ENCODE peak calls at places on chromosomes 11 and 22, in nine cellular contexts. K is WTC11; B is stimulated activated CD8-positive, alpha-beta memory T cell treated with anti-CD3 and anti-CD28 coated beads, Interleukin-15, amount 100 ng/mL, for 1 hour; V is SK-N-SH; C is left ventricle myocardium superior; I is NCI-H2081; J is GM18507; Q is stimulated activated CD4-positive, alpha-beta T cell treated with anti-CD3 and anti-CD28 coated beads, Interleukin-1b, Interleukin-23, amount 100 ng/mL, for 1 hour; D is body of pancreas. N is an unnamed sample.

GRCh38 chr11:96074551-96075309 is 150.8 kb upstream of the MTMR2 start:
- DNase-seq in D (no peak), J (no peak), V (peak), Q (no peak), I (no peak), K (no peak), B (no peak), C (no peak), N (no peak)

GRCh38 chr11:130858215-130858614 is 58.1 kb downstream of the SNX19 start:
- DNase-seq in J (no peak), V (peak), D (peak), I (no peak), C (no peak), K (no peak), Q (no peak), B (no peak), N (no peak)

GRCh38 chr11:113881856-113882255 is 6.5 kb upstream of the USP28 start:
- DNase-seq in Q (no peak), V (no peak), D (no peak), C (no peak), I (no peak), B (no peak), K (no peak), J (no peak), N (no peak)

GRCh38 chr11:123152951-123153350 is 42.1 kb downstream of the CLMP start:
- DNase-seq in K (no peak), V (no peak), J (no peak), B (no peak), D (no peak), C (no peak), Q (no peak), I (no peak), N (no peak)

GRCh38 chr11:130037881-130038601 is 31.7 kb upstream of the APLP2 start:
- DNase-seq in C (no peak), K (no peak), I (no peak), B (no peak), D (no peak), V (no peak), Q (no peak), J (no peak), N (no peak)

GRCh38 chr22:23834406-23834805 is 4.4 kb downstream of the DERL3 start:
- DNase-seq in J (no peak), D (no peak), I (no peak), C (no peak), B (no peak), K (no peak), V (peak), Q (no peak), N (no peak)

GRCh38 chr11:111395749-111396148 is 16.7 kb upstream of the POU2AF1 start:
- DNase-seq in I (no peak), V (no peak), B (no peak), J (no peak), Q (no peak), K (no peak), D (no peak), C (no peak), N (no peak)

GRCh38 chr11:124618863-124619262 is 3.8 kb upstream of the TBRG1 start:
- DNase-seq in C (no peak), D (no peak), B (no peak), J (no peak), K (no peak), I (no peak), V (no peak), Q (no peak), N (no peak)

GRCh38 chr11:59088164-59088563 is 2.1 kb downstream of the GLYATL1B start:
- DNase-seq in C (no peak), Q (no peak), D (no peak), V (no peak), I (no peak), B (no peak), K (no peak), J (no peak), N (no peak)

GRCh38 chr11:22479986-22480740 is 142.0 kb downstream of the SLC17A6 start:
- DNase-seq in Q (no peak), V (no peak), C (no peak), I (no peak), K (no peak), B (no peak), J (no peak), D (no peak), N (no peak)

GRCh38 chr22:17726561-17727243 is 47.6 kb downstream of the BID start:
- DNase-seq in V (no peak), Q (no peak), D (no peak), C (peak), B (no peak), K (no peak), J (no peak), I (no peak), N (no peak)

GRCh38 chr11:64900263-64900678 is 16.7 kb downstream of the ATG2A start:
- DNase-seq in D (peak), C (no peak), I (no peak), Q (peak), B (peak), V (no peak), K (no peak), J (no peak), N (no peak)

GRCh38 chr11:68845351-68846002 is 3.8 kb upstream of the CPT1A start:
- DNase-seq in C (no peak), D (no peak), B (no peak), K (no peak), V (no peak), I (no peak), J (no peak), Q (no peak), N (no peak)

GRCh38 chr22:32801436-32802290 is at the start of gene TIMP3:
- DNase-seq in C (peak), B (no peak), K (peak), J (no peak), D (peak), V (peak), Q (no peak), I (no peak), N (no peak)

GRCh38 chr11:116317212-116317611 is 455.6 kb downstream of the BUD13 start:
- DNase-seq in Q (no peak), V (no peak), D (no peak), B (no peak), C (no peak), I (no peak), J (no peak), K (no peak), N (no peak)

GRCh38 chr11:128687321-128687720 is 6.6 kb upstream of the FLI1 start:
- DNase-seq in V (peak), K (peak), D (peak), I (no peak), Q (no peak), B (no peak), J (no peak), C (peak), N (no peak)

GRCh38 chr11:62958547-62959071 is 26.2 kb downstream of the SLC22A6 start:
- DNase-seq in V (no peak), D (no peak), B (no peak), Q (no peak), I (no peak), C (no peak), J (no peak), K (no peak), N (no peak)

GRCh38 chr11:96748639-96749370 is 359.0 kb downstream of the JRKL start:
- DNase-seq in C (no peak), J (no peak), K (no peak), B (no peak), V (no peak), I (no peak), Q (no peak), D (no peak), N (no peak)

GRCh38 chr22:39181778-39182177 is 29.3 kb upstream of the CBX7 start:
- DNase-seq in K (no peak), B (no peak), J (no peak), I (no peak), C (no peak), V (no peak), D (no peak), Q (no peak), N (no peak)

GRCh38 chr11:62489204-62489603 is 57.4 kb downstream of the AHNAK start:
- DNase-seq in V (no peak), K (no peak), J (no peak), Q (no peak), D (no peak), I (no peak), C (no peak), B (no peak), N (no peak)

GRCh38 chr11:34468209-34468841 is 29.6 kb downstream of the CAT start:
- DNase-seq in K (peak), I (no peak), B (no peak), V (peak), J (peak), Q (no peak), C (no peak), D (peak), N (peak)

GRCh38 chr11:64655901-64656601 is 65.0 kb downstream of the SLC22A12 start:
- DNase-seq in V (no peak), B (no peak), Q (no peak), D (no peak), I (no peak), J (no peak), C (no peak), K (no peak), N (no peak)

GRCh38 chr11:47980093-47980906 is at the start of gene PTPRJ:
- DNase-seq in Q (peak), B (peak), K (peak), I (peak), J (no peak), D (peak), C (peak), V (peak), N (peak)

GRCh38 chr22:23431337-23432072 is 148.6 kb downstream of the IGLL1 start:
- DNase-seq in C (no peak), B (no peak), J (no peak), V (no peak), Q (no peak), I (no peak), K (no peak), D (peak), N (no peak)

GRCh38 chr11:15826826-15827225 is 529.5 kb downstream of the SOX6 start:
- DNase-seq in J (peak), B (no peak), D (peak), V (peak), C (peak), K (peak), I (no peak), Q (no peak), N (no peak)